ENCODE peak calls at places on chromosomes 12 and 14, in ten cellular contexts. X is activated CD4-positive, CD25-positive, alpha-beta regulatory T cell; E is pancreas; B is activated naive CD4-positive, alpha-beta T cell treated with Interleukin-2 at 50 U/mL for 16 hours; V is GDM1; C is colonic mucosa; G is body of pancreas; I is AG10803; T is GM13976; S is NCI-H1694. R is an unnamed sample.
A peak's percentile ranks its signal among the peaks of the same experiment; 100 is the strongest.

GRCh38 chr12:98646165-98646764 is 1.2 kb downstream of the APAF1 start:
- DNase-seq in X (no peak), E (no peak), B (no peak), V (no peak), C (no peak), G (no peak), I (peak; percentile 22), T (no peak), S (no peak), R (no peak)

GRCh38 chr12:108430245-108430644 is 84.8 kb upstream of the FICD start:
- DNase-seq in X (no peak), E (no peak), B (no peak), V (no peak), C (no peak), G (peak; percentile 17), I (peak; percentile 11), T (no peak), S (peak; percentile 71), R (no peak)

GRCh38 chr12:43102506-43103269 is 449.3 kb downstream of the ADAMTS20 start:
- DNase-seq in X (no peak), E (no peak), B (no peak), V (no peak), C (no peak), G (no peak), I (no peak), T (no peak), S (no peak), R (no peak)

GRCh38 chr12:122318607-122319311 is 52.5 kb upstream of the VPS33A start:
- DNase-seq in X (no peak), E (no peak), B (no peak), V (no peak), C (no peak), G (no peak), I (peak; percentile 99), T (no peak), S (no peak), R (no peak)

GRCh38 chr12:79911889-79912656 is 22.8 kb downstream of the PPP1R12A start:
- DNase-seq in X (no peak), E (no peak), B (no peak), V (no peak), C (no peak), G (no peak), I (peak; percentile 53), T (no peak), S (no peak), R (no peak)

GRCh38 chr12:65099182-65099581 is 21.9 kb downstream of the WIF1 start:
- DNase-seq in X (no peak), E (no peak), B (no peak), V (no peak), C (no peak), G (no peak), I (no peak), T (no peak), S (no peak), R (no peak)

GRCh38 chr12:21677622-21678277 is 20.1 kb upstream of the LDHB start:
- DNase-seq in X (no peak), E (no peak), B (no peak), V (no peak), C (no peak), G (no peak), I (no peak), T (no peak), S (no peak), R (no peak)

GRCh38 chr12:101414533-101415119 is 7.1 kb upstream of the ARL1 start:
- DNase-seq in X (no peak), E (peak; percentile 19), B (no peak), V (peak; percentile 9), C (peak; percentile 59), G (peak; percentile 22), I (peak; percentile 61), T (peak; percentile 48), S (no peak), R (no peak)

GRCh38 chr12:40587416-40587815 is 104.8 kb upstream of the CNTN1 start:
- DNase-seq in X (no peak), E (no peak), B (no peak), V (no peak), C (no peak), G (no peak), I (no peak), T (no peak), S (no peak), R (no peak)

GRCh38 chr12:27015730-27016076 is 1.5 kb upstream of the TM7SF3 start:
- DNase-seq in X (no peak), E (no peak), B (no peak), V (no peak), C (no peak), G (no peak), I (peak; percentile 47), T (peak; percentile 34), S (peak; percentile 60), R (no peak)

GRCh38 chr14:52446355-52446754 is 106.0 kb downstream of the TXNDC16 start:
- DNase-seq in X (no peak), E (no peak), B (no peak), V (no peak), C (peak; percentile 38), G (peak; percentile 20), I (no peak), T (no peak), S (no peak), R (no peak)

GRCh38 chr12:119491814-119492213 is 101.8 kb upstream of the TMEM233 start:
- DNase-seq in X (no peak), E (no peak), B (no peak), V (no peak), C (no peak), G (no peak), I (no peak), T (no peak), S (no peak), R (no peak)

GRCh38 chr12:102201662-102202061 is 4.0 kb upstream of the PMCH start:
- DNase-seq in X (no peak), E (no peak), B (no peak), V (no peak), C (no peak), G (no peak), I (no peak), T (no peak), S (no peak), R (no peak)

GRCh38 chr12:130457215-130457614 is 119.5 kb downstream of the PIWIL1 start:
- DNase-seq in X (no peak), E (no peak), B (no peak), V (no peak), C (no peak), G (no peak), I (no peak), T (no peak), S (no peak), R (no peak)

GRCh38 chr14:101821528-101821927 is 60.0 kb downstream of the PPP2R5C start:
- DNase-seq in X (no peak), E (no peak), B (peak; percentile 65), V (no peak), C (no peak), G (no peak), I (no peak), T (no peak), S (no peak), R (no peak)

GRCh38 chr14:55756078-55756477 is 176.1 kb downstream of the KTN1 start:
- DNase-seq in X (no peak), E (no peak), B (no peak), V (no peak), C (no peak), G (no peak), I (no peak), T (no peak), S (no peak), R (no peak)

GRCh38 chr12:67237231-67237630 is 31.9 kb upstream of the CAND1 start:
- DNase-seq in X (no peak), E (no peak), B (no peak), V (no peak), C (no peak), G (no peak), I (no peak), T (no peak), S (no peak), R (no peak)

GRCh38 chr12:38904932-38905479 is 385 bp downstream of the CPNE8 start:
- DNase-seq in X (no peak), E (peak; percentile 73), B (peak; percentile 46), V (no peak), C (peak; percentile 89), G (peak; percentile 81), I (peak; percentile 85), T (peak; percentile 73), S (no peak), R (peak; percentile 90)

GRCh38 chr12:53060721-53061276 is 10.9 kb downstream of the TNS2 start:
- DNase-seq in X (no peak), E (peak; percentile 60), B (no peak), V (no peak), C (no peak), G (peak; percentile 75), I (no peak), T (no peak), S (no peak), R (no peak)

GRCh38 chr12:13780453-13780852 is 200.9 kb downstream of the GRIN2B start:
- DNase-seq in X (no peak), E (no peak), B (no peak), V (no peak), C (no peak), G (no peak), I (no peak), T (no peak), S (no peak), R (no peak)

GRCh38 chr14:96762650-96763049 is 34.5 kb upstream of the VRK1 start:
- DNase-seq in X (no peak), E (no peak), B (no peak), V (peak; percentile 23), C (peak; percentile 22), G (no peak), I (peak; percentile 16), T (peak; percentile 71), S (peak; percentile 51), R (no peak)

GRCh38 chr12:80869264-80869663 is 68.5 kb downstream of the LIN7A start:
- DNase-seq in X (no peak), E (no peak), B (no peak), V (no peak), C (no peak), G (no peak), I (no peak), T (no peak), S (no peak), R (no peak)

GRCh38 chr12:62703011-62703380 is 232.0 kb downstream of the PPM1H start:
- DNase-seq in X (no peak), E (no peak), B (no peak), V (no peak), C (no peak), G (no peak), I (peak; percentile 87), T (no peak), S (no peak), R (no peak)

GRCh38 chr14:65301862-65302539 is 110.5 kb upstream of the FUT8 start:
- DNase-seq in X (no peak), E (peak; percentile 82), B (no peak), V (no peak), C (peak; percentile 36), G (peak; percentile 88), I (no peak), T (no peak), S (no peak), R (no peak)

GRCh38 chr12:54201001-54201794 is 12.4 kb upstream of the SMUG1 start:
- DNase-seq in X (peak; percentile 35), E (peak; percentile 46), B (peak; percentile 69), V (peak; percentile 9), C (peak; percentile 53), G (peak; percentile 68), I (peak; percentile 79), T (peak; percentile 83), S (peak; percentile 74), R (no peak)

GRCh38 chr12:92078167-92079053 is 67.2 kb downstream of the BTG1 start:
- DNase-seq in X (no peak), E (no peak), B (peak; percentile 15), V (no peak), C (no peak), G (no peak), I (peak; percentile 100), T (no peak), S (no peak), R (no peak)

GRCh38 chr12:57838594-57839302 is 7.8 kb downstream of the CTDSP2 start:
- DNase-seq in X (no peak), E (no peak), B (peak; percentile 39), V (peak; percentile 62), C (no peak), G (no peak), I (no peak), T (no peak), S (no peak), R (no peak)